ENCODE peak calls at places on chromosomes 12 and 14, in five cellular contexts. I is GM23338, T is DMS153, Q is COLO829, F is NB4. A is an unnamed sample.

GRCh38 chr12:2382391-2383155 is 329.8 kb downstream of the CACNA1C start:
- DNase-seq in I (no peak), T (no peak), Q (no peak), F (peak; percentile 38), A (peak; percentile 28)

GRCh38 chr12:105861232-105861631 is 277.5 kb downstream of the NUAK1 start:
- DNase-seq in I (no peak), T (peak; percentile 96), Q (no peak), F (no peak), A (peak; percentile 16)

GRCh38 chr12:53623526-53623925 is 2.7 kb downstream of the ATF7 start:
- DNase-seq in I (no peak), T (no peak), Q (peak; percentile 20), F (peak; percentile 37), A (peak; percentile 61)

GRCh38 chr14:31263485-31264133 is 56.0 kb upstream of the HECTD1 start:
- DNase-seq in I (no peak), T (no peak), Q (peak; percentile 77), F (no peak), A (peak; percentile 5)

GRCh38 chr12:98509063-98509462 is 6.3 kb upstream of the TMPO start:
- DNase-seq in I (peak; percentile 57), T (no peak), Q (no peak), F (no peak), A (no peak)

GRCh38 chr12:111720457-111720856 is 34.6 kb downstream of the ACAD10 start:
- DNase-seq in I (no peak), T (no peak), Q (no peak), F (no peak), A (no peak)

GRCh38 chr14:55749946-55750345 is 169.9 kb downstream of the KTN1 start:
- DNase-seq in I (no peak), T (no peak), Q (no peak), F (no peak), A (no peak)

GRCh38 chr12:89882051-89882450 is 173.4 kb upstream of the ATP2B1 start:
- DNase-seq in I (no peak), T (no peak), Q (no peak), F (peak; percentile 30), A (no peak)

GRCh38 chr12:58607805-58608204 is 312.5 kb downstream of the LRIG3 start:
- DNase-seq in I (no peak), T (no peak), Q (no peak), F (no peak), A (no peak)

GRCh38 chr14:34425095-34425851 is 36.8 kb downstream of the SPTSSA start:
- DNase-seq in I (no peak), T (no peak), Q (no peak), F (no peak), A (no peak)

GRCh38 chr12:1799068-1799881 is 21.1 kb upstream of the LRTM2 start:
- DNase-seq in I (no peak), T (no peak), Q (no peak), F (no peak), A (no peak)

GRCh38 chr12:93591137-93591868 is 18.8 kb downstream of the SOCS2 start:
- DNase-seq in I (peak; percentile 75), T (peak; percentile 10), Q (peak; percentile 40), F (peak; percentile 87), A (peak; percentile 77)

GRCh38 chr14:93712079-93712837 is 76.0 kb downstream of the PRIMA1 start:
- DNase-seq in I (no peak), T (no peak), Q (no peak), F (no peak), A (no peak)

GRCh38 chr12:57753938-57754337 is 965 bp upstream of the MARCHF9 start:
- DNase-seq in I (no peak), T (no peak), Q (no peak), F (no peak), A (no peak)

A was measured in left kidney.